ENCODE peak calls at places on chromosomes 6 and 20, in six cellular contexts. M, Z, W, I, T and E are unnamed samples.

GRCh38 chr6:156846845-156847599 is 69.8 kb downstream of the ARID1B start:
- DNase-seq in I (no peak), T (no peak), M (no peak), W (no peak), Z (no peak), E (no peak)

GRCh38 chr6:144334150-144334708 is 49.1 kb downstream of the UTRN start:
- DNase-seq in W (no peak), T (peak), Z (no peak), I (no peak), M (no peak), E (no peak)

GRCh38 chr6:6469074-6469473 is 119.4 kb upstream of the LY86 start:
- DNase-seq in W (no peak), Z (peak), M (no peak), T (no peak), I (no peak), E (peak)

GRCh38 chr6:52512199-52512598 is 64.7 kb downstream of the TRAM2 start:
- DNase-seq in M (no peak), T (no peak), Z (peak), I (peak), W (no peak), E (no peak)

GRCh38 chr6:83488448-83488847 is 23.9 kb upstream of the PRSS35 start:
- DNase-seq in I (no peak), Z (no peak), T (no peak), M (no peak), W (no peak), E (no peak)

GRCh38 chr20:51154708-51155690 is 132.1 kb upstream of the KCNG1 start:
- DNase-seq in I (no peak), M (peak), T (no peak), W (no peak), Z (no peak), E (no peak)

GRCh38 chr6:112620832-112621569 is 273.9 kb downstream of the RFPL4B start:
- DNase-seq in I (peak), Z (peak), M (no peak), T (no peak), W (no peak), E (no peak)

GRCh38 chr20:19780261-19780660 is 22.2 kb downstream of the RIN2 start:
- DNase-seq in Z (no peak), T (no peak), I (no peak), W (no peak), M (no peak), E (no peak)

GRCh38 chr20:43170771-43171170 is 18.9 kb downstream of the PTPRT start:
- DNase-seq in M (no peak), T (no peak), W (no peak), Z (no peak), I (no peak), E (no peak)

GRCh38 chr6:37058084-37058586 is 52.7 kb downstream of the FGD2 start:
- DNase-seq in T (no peak), M (no peak), W (no peak), I (peak), Z (peak), E (peak)

GRCh38 chr6:34809914-34810882 is 18.3 kb downstream of the BLTP3A start:
- DNase-seq in M (no peak), I (peak), T (no peak), W (no peak), Z (no peak), E (no peak)

GRCh38 chr20:59726196-59726595 is 121.9 kb downstream of the PHACTR3 start:
- DNase-seq in Z (no peak), T (no peak), W (no peak), I (no peak), M (no peak), E (no peak)

GRCh38 chr6:489001-489400 is 97.4 kb downstream of the IRF4 start:
- DNase-seq in Z (no peak), M (no peak), I (no peak), T (no peak), W (no peak), E (no peak)

GRCh38 chr6:165679326-165679725 is 16.3 kb upstream of the PDE10A start:
- DNase-seq in M (no peak), Z (no peak), I (no peak), T (no peak), W (no peak), E (no peak)

GRCh38 chr6:53398541-53399344 is 50.0 kb upstream of the ELOVL5 start:
- DNase-seq in T (no peak), W (no peak), M (no peak), I (peak), Z (peak), E (no peak)

GRCh38 chr20:41152108-41152757 is 14.9 kb downstream of the PLCG1 start:
- DNase-seq in T (no peak), Z (no peak), I (no peak), W (peak), M (no peak), E (no peak)

GRCh38 chr6:125789167-125789566 is 1.6 kb upstream of the NCOA7 start:
- DNase-seq in I (peak), Z (no peak), T (no peak), M (no peak), W (no peak), E (no peak)

GRCh38 chr6:110310861-110311446 is 47.2 kb downstream of the METTL24 start:
- DNase-seq in T (no peak), W (no peak), M (no peak), Z (no peak), I (no peak), E (no peak)

GRCh38 chr20:4637081-4637797 is 84.5 kb upstream of the PRND start:
- DNase-seq in M (no peak), T (no peak), W (no peak), I (peak), Z (peak), E (no peak)

GRCh38 chr6:69835414-69836179 is 30.8 kb upstream of the COL19A1 start:
- DNase-seq in I (peak), M (no peak), Z (peak), W (no peak), T (peak), E (peak)

GRCh38 chr6:16751251-16751946 is 9.9 kb downstream of the ATXN1 start:
- DNase-seq in T (no peak), W (no peak), Z (no peak), I (peak), M (no peak), E (no peak)

GRCh38 chr20:5553194-5553815 is 196.9 kb upstream of the SHLD1 start:
- DNase-seq in W (no peak), I (no peak), T (no peak), M (no peak), Z (no peak), E (no peak)

GRCh38 chr20:57902478-57902877 is 192.7 kb upstream of the PMEPA1 start:
- DNase-seq in T (no peak), W (no peak), M (no peak), Z (peak), I (peak), E (no peak)

GRCh38 chr6:163355471-163355991 is 59.0 kb upstream of the QKI start:
- DNase-seq in T (no peak), W (peak), Z (peak), M (no peak), I (no peak), E (no peak)

GRCh38 chr6:147161974-147162495 is 42.2 kb upstream of the STXBP5 start:
- DNase-seq in I (peak), W (no peak), M (no peak), T (no peak), Z (peak), E (peak)

GRCh38 chr20:44180814-44181213 is 6.2 kb downstream of the JPH2 start:
- DNase-seq in Z (peak), W (peak), T (no peak), I (peak), M (no peak), E (no peak)

GRCh38 chr20:34143951-34144350 is 31.9 kb upstream of the EIF2S2 start:
- DNase-seq in Z (peak), T (no peak), I (no peak), M (no peak), W (no peak), E (no peak)

GRCh38 chr6:15585936-15586335 is 76.9 kb downstream of the DTNBP1 start:
- DNase-seq in W (no peak), Z (no peak), M (no peak), T (no peak), I (no peak), E (no peak)

GRCh38 chr20:32040142-32040953 is 11.7 kb upstream of the HCK start:
- DNase-seq in T (no peak), W (peak), I (no peak), M (peak), Z (no peak), E (no peak)

GRCh38 chr6:110419028-110419739 is 3.8 kb upstream of the DDO start:
- DNase-seq in W (no peak), Z (no peak), T (no peak), M (no peak), I (no peak), E (no peak)

GRCh38 chr6:33297956-33298772 is 578 bp downstream of the RGL2 start:
- DNase-seq in M (peak), T (peak), I (peak), Z (peak), W (peak), E (no peak)

GRCh38 chr6:75065524-75065923 is 140.3 kb downstream of the COL12A1 start:
- DNase-seq in W (peak), Z (peak), T (no peak), I (no peak), M (no peak), E (no peak)

GRCh38 chr20:21251278-21251677 is 51.9 kb upstream of the XRN2 start:
- DNase-seq in I (no peak), Z (peak), T (no peak), W (no peak), M (no peak), E (no peak)

GRCh38 chr6:73691512-73691911 is 4.5 kb upstream of the CD109 start:
- DNase-seq in T (no peak), I (no peak), W (no peak), Z (no peak), M (no peak), E (no peak)

GRCh38 chr6:156175971-156176421 is 601.2 kb upstream of the ARID1B start:
- DNase-seq in W (peak), I (no peak), M (peak), T (no peak), Z (peak), E (no peak)

GRCh38 chr6:6588924-6589696 is 590 bp downstream of the LY86 start:
- DNase-seq in W (no peak), I (no peak), Z (no peak), M (no peak), T (no peak), E (no peak)